ENCODE peak calls at places on chromosomes 5 and 9, in ten cellular contexts. W is A549; X is fibroblast of gingiva; R is brain microvascular endothelial cell; P is neural crest cell; C is stimulated activated CD8-positive, alpha-beta memory T cell treated with anti-CD3 and anti-CD28 coated beads, Interleukin-15, amount 100 ng/mL, for 24 hours; I is upper lobe of right lung; L is endothelial cell; D is GM19239; M is OCI-LY7. A is an unnamed sample.

GRCh38 chr5:30040483-30041116 is 1152.9 kb upstream of the CDH6 start:
- DNase-seq in W (peak; percentile 79), X (no peak), R (peak; percentile 73), P (peak; percentile 79), C (no peak), I (no peak), L (peak; percentile 68), D (peak; percentile 7), M (peak; percentile 57), A (no peak)

GRCh38 chr5:7488734-7489133 is 92.8 kb downstream of the ADCY2 start:
- DNase-seq in W (no peak), X (no peak), R (no peak), P (no peak), C (no peak), I (no peak), L (no peak), D (no peak), M (no peak), A (no peak)

GRCh38 chr5:39650234-39650816 is 225.5 kb upstream of the DAB2 start:
- DNase-seq in W (no peak), X (peak; percentile 46), R (peak; percentile 33), P (no peak), C (no peak), I (no peak), L (no peak), D (no peak), M (no peak), A (no peak)

GRCh38 chr5:119289413-119289812 is 66.4 kb upstream of the TNFAIP8 start:
- DNase-seq in W (no peak), X (no peak), R (no peak), P (no peak), C (no peak), I (no peak), L (no peak), D (no peak), M (no peak), A (no peak)

GRCh38 chr5:158456756-158457155 is 597.8 kb upstream of the CLINT1 start:
- DNase-seq in W (peak; percentile 7), X (peak; percentile 86), R (peak; percentile 94), P (no peak), C (no peak), I (no peak), L (no peak), D (no peak), M (no peak), A (no peak)

GRCh38 chr9:116156621-116157314 is 3.2 kb downstream of the PAPPA start:
- DNase-seq in W (peak; percentile 85), X (peak; percentile 89), R (peak; percentile 78), P (no peak), C (no peak), I (peak; percentile 66), L (peak; percentile 22), D (no peak), M (no peak), A (no peak)

GRCh38 chr9:120383999-120384924 is 195.7 kb downstream of the CDK5RAP2 start:
- DNase-seq in W (no peak), X (peak; percentile 91), R (peak; percentile 39), P (no peak), C (no peak), I (no peak), L (no peak), D (no peak), M (no peak), A (no peak)

GRCh38 chr5:141478321-141478945 is 2.7 kb downstream of the PCDHGC3 start:
- DNase-seq in W (no peak), X (no peak), R (no peak), P (no peak), C (no peak), I (peak; percentile 91), L (no peak), D (no peak), M (no peak), A (no peak)

GRCh38 chr9:95204710-95205109 is 112.8 kb downstream of the FANCC start:
- DNase-seq in W (no peak), X (no peak), R (no peak), P (no peak), C (no peak), I (no peak), L (no peak), D (no peak), M (no peak), A (no peak)

GRCh38 chr5:74938250-74938649 is 72.1 kb upstream of the FAM169A start:
- DNase-seq in W (no peak), X (no peak), R (no peak), P (no peak), C (no peak), I (no peak), L (no peak), D (no peak), M (no peak), A (no peak)

GRCh38 chr5:62643556-62644451 is 65.2 kb downstream of the LRRC70 start:
- DNase-seq in W (no peak), X (no peak), R (no peak), P (no peak), C (no peak), I (no peak), L (no peak), D (no peak), M (no peak), A (no peak)

GRCh38 chr9:92600742-92601261 is 65.0 kb upstream of the ECM2 start:
- DNase-seq in W (no peak), X (peak; percentile 84), R (peak; percentile 43), P (no peak), C (no peak), I (no peak), L (no peak), D (no peak), M (no peak), A (no peak)

GRCh38 chr5:76264681-76265080 is 138.4 kb upstream of the IQGAP2 start:
- DNase-seq in W (no peak), X (no peak), R (no peak), P (no peak), C (no peak), I (no peak), L (no peak), D (no peak), M (no peak), A (no peak)

GRCh38 chr5:1800470-1801060 is 642 bp upstream of the NDUFS6 start:
- DNase-seq in W (peak; percentile 36), X (no peak), R (no peak), P (no peak), C (no peak), I (peak; percentile 66), L (no peak), D (no peak), M (no peak), A (no peak)

A was measured in GM12878.